ENCODE peak calls at places on chromosomes 6 and 20, in four cellular contexts. C is activated CD4-positive, alpha-beta T cell treated with anti-CD3 and anti-CD28 coated beads for 1 hour; A is IMR-90; D is sigmoid colon. N is an unnamed sample.

GRCh38 chr6:36874016-36874442 is 574 bp downstream of the PPIL1 start:
- DNase-seq in D (no peak), A (peak; percentile 35), C (no peak), N (no peak)

GRCh38 chr6:13012977-13013680 is 296.6 kb downstream of the PHACTR1 start:
- DNase-seq in D (no peak), A (no peak), C (no peak), N (no peak)

GRCh38 chr6:132096245-132096644 is 145.1 kb upstream of the CCN2 start:
- DNase-seq in D (no peak), A (no peak), C (no peak), N (no peak)

GRCh38 chr6:158706369-158706982 is 56.6 kb downstream of the SYTL3 start:
- DNase-seq in C (no peak), A (peak; percentile 51), D (peak; percentile 86), N (peak; percentile 37)

GRCh38 chr6:53496797-53497196 is 48.1 kb downstream of the GCLC start:
- DNase-seq in D (no peak), A (peak; percentile 94), C (no peak), N (peak; percentile 82)

GRCh38 chr6:119129968-119130484 is 51.6 kb upstream of the FAM184A start:
- DNase-seq in C (no peak), D (no peak), A (peak; percentile 76), N (no peak)

GRCh38 chr6:45772886-45773285 is 242.8 kb downstream of the CLIC5 start:
- DNase-seq in C (no peak), D (no peak), A (no peak), N (peak; percentile 81)

GRCh38 chr6:164827537-164827936 is 481.9 kb downstream of the C6orf118 start:
- DNase-seq in A (no peak), D (no peak), C (no peak), N (no peak)

GRCh38 chr6:11744753-11745152 is 33.9 kb downstream of the ADTRP start:
- DNase-seq in D (peak; percentile 92), A (peak; percentile 71), C (no peak), N (no peak)

GRCh38 chr6:149846321-149846720 is 17.8 kb downstream of the LRP11 start:
- DNase-seq in A (peak; percentile 95), C (no peak), D (peak; percentile 73), N (peak; percentile 74)

GRCh38 chr6:108961985-108962384 is 113.8 kb downstream of the ARMC2 start:
- DNase-seq in C (no peak), D (no peak), A (peak; percentile 90), N (no peak)

GRCh38 chr6:132131777-132132176 is 180.6 kb upstream of the CCN2 start:
- DNase-seq in A (peak; percentile 100), C (no peak), D (no peak), N (peak; percentile 82)

GRCh38 chr20:32509639-32510066 is 75.5 kb downstream of the NOL4L start:
- DNase-seq in D (no peak), C (peak; percentile 40), A (peak; percentile 54), N (peak; percentile 36)

GRCh38 chr20:4730782-4731181 is 9.1 kb downstream of the PRND start:
- DNase-seq in C (no peak), D (no peak), A (peak; percentile 11), N (no peak)

GRCh38 chr6:163427498-163428254 is 13.2 kb downstream of the QKI start:
- DNase-seq in C (no peak), D (no peak), A (peak; percentile 82), N (peak; percentile 44)

GRCh38 chr6:5671604-5672559 is 334.8 kb downstream of the NRN1 start:
- DNase-seq in A (no peak), C (no peak), D (peak; percentile 66), N (no peak)

GRCh38 chr20:49585585-49586245 is 17.8 kb upstream of the PTGIS start:
- DNase-seq in D (no peak), A (no peak), C (no peak), N (no peak)

GRCh38 chr20:57772349-57772964 is 62.6 kb upstream of the PMEPA1 start:
- DNase-seq in D (peak; percentile 33), A (peak; percentile 64), C (peak; percentile 28), N (peak; percentile 89)

GRCh38 chr6:113859349-113860164 is 2.4 kb downstream of the MARCKS start:
- DNase-seq in C (no peak), D (peak; percentile 74), A (peak; percentile 26), N (peak; percentile 6)

GRCh38 chr6:63661769-63662168 is 26.2 kb downstream of the PHF3 start:
- DNase-seq in C (no peak), A (no peak), D (no peak), N (no peak)

GRCh38 chr6:14321992-14322772 is 204.6 kb downstream of the CD83 start:
- DNase-seq in C (no peak), A (no peak), D (no peak), N (no peak)

GRCh38 chr6:168162366-168162765 is 83.4 kb upstream of the FRMD1 start:
- DNase-seq in D (no peak), C (no peak), A (no peak), N (no peak)

GRCh38 chr6:100719883-100720682 is 161.0 kb downstream of the ASCC3 start:
- DNase-seq in C (no peak), A (peak; percentile 41), D (no peak), N (peak; percentile 14)

GRCh38 chr6:56866917-56867522 is 87.9 kb upstream of the BEND6 start:
- DNase-seq in A (peak; percentile 50), C (no peak), D (no peak), N (no peak)

GRCh38 chr20:16846011-16846410 is 97.9 kb downstream of the OTOR start:
- DNase-seq in D (no peak), C (no peak), A (peak; percentile 40), N (no peak)

GRCh38 chr20:11949711-11950110 is 32.0 kb downstream of the BTBD3 start:
- DNase-seq in C (no peak), A (no peak), D (no peak), N (no peak)

GRCh38 chr6:20350215-20350614 is 51.5 kb upstream of the E2F3 start:
- DNase-seq in D (no peak), C (no peak), A (peak; percentile 57), N (no peak)

GRCh38 chr6:4487538-4487937 is 288.7 kb upstream of the CDYL start:
- DNase-seq in A (no peak), D (no peak), C (no peak), N (no peak)

GRCh38 chr6:104940881-104941693 is 15.8 kb upstream of the LIN28B start:
- DNase-seq in C (no peak), D (no peak), A (peak; percentile 30), N (no peak)

N was measured in H4.